ENCODE peak calls at places on chromosomes 12 and 14, in four cellular contexts. One of them, this sample, is unnamed.

GRCh38 chr12:34287986-34288962 is 266.0 kb downstream of the ALG10 start:
- DNase-seq in stimulated activated CD8-positive, alpha-beta memory T cell treated with anti-CD3 and anti-CD28 coated beads, Interleukin-12 subunit alpha, Interleukin-12 subunit beta, amount 100 ng/mL, for 1 hour: no peak
- DNase-seq in T-cell: no peak
- DNase-seq in nephron progenitor cell: no peak
- DNase-seq in this sample: no peak

GRCh38 chr12:113479578-113480335 is 8.1 kb upstream of the LHX5 start:
- DNase-seq in stimulated activated CD8-positive, alpha-beta memory T cell treated with anti-CD3 and anti-CD28 coated beads, Interleukin-12 subunit alpha, Interleukin-12 subunit beta, amount 100 ng/mL, for 1 hour: no peak
- DNase-seq in T-cell: peak; percentile 31
- DNase-seq in nephron progenitor cell: peak; percentile 98
- DNase-seq in this sample: peak; percentile 46

GRCh38 chr14:99182548-99183115 is 89.4 kb downstream of the BCL11B start:
- DNase-seq in stimulated activated CD8-positive, alpha-beta memory T cell treated with anti-CD3 and anti-CD28 coated beads, Interleukin-12 subunit alpha, Interleukin-12 subunit beta, amount 100 ng/mL, for 1 hour: no peak
- DNase-seq in T-cell: no peak
- DNase-seq in nephron progenitor cell: no peak
- DNase-seq in this sample: no peak

GRCh38 chr12:43805149-43805856 is 814 bp downstream of the TWF1 start:
- DNase-seq in stimulated activated CD8-positive, alpha-beta memory T cell treated with anti-CD3 and anti-CD28 coated beads, Interleukin-12 subunit alpha, Interleukin-12 subunit beta, amount 100 ng/mL, for 1 hour: no peak
- DNase-seq in T-cell: no peak
- DNase-seq in nephron progenitor cell: no peak
- DNase-seq in this sample: no peak

GRCh38 chr12:49671051-49671765 is 36.0 kb downstream of the FMNL3 start:
- DNase-seq in stimulated activated CD8-positive, alpha-beta memory T cell treated with anti-CD3 and anti-CD28 coated beads, Interleukin-12 subunit alpha, Interleukin-12 subunit beta, amount 100 ng/mL, for 1 hour: peak; percentile 32
- DNase-seq in T-cell: peak; percentile 62
- DNase-seq in nephron progenitor cell: no peak
- DNase-seq in this sample: no peak

GRCh38 chr12:105935106-105935505 is 203.6 kb downstream of the NUAK1 start:
- DNase-seq in stimulated activated CD8-positive, alpha-beta memory T cell treated with anti-CD3 and anti-CD28 coated beads, Interleukin-12 subunit alpha, Interleukin-12 subunit beta, amount 100 ng/mL, for 1 hour: no peak
- DNase-seq in T-cell: no peak
- DNase-seq in nephron progenitor cell: no peak
- DNase-seq in this sample: peak; percentile 41

GRCh38 chr12:109540526-109541411 is 32.5 kb downstream of the MMAB start:
- DNase-seq in stimulated activated CD8-positive, alpha-beta memory T cell treated with anti-CD3 and anti-CD28 coated beads, Interleukin-12 subunit alpha, Interleukin-12 subunit beta, amount 100 ng/mL, for 1 hour: no peak
- DNase-seq in T-cell: no peak
- DNase-seq in nephron progenitor cell: no peak
- DNase-seq in this sample: no peak

GRCh38 chr12:3222935-3223334 is 145.8 kb downstream of the TSPAN9 start:
- DNase-seq in stimulated activated CD8-positive, alpha-beta memory T cell treated with anti-CD3 and anti-CD28 coated beads, Interleukin-12 subunit alpha, Interleukin-12 subunit beta, amount 100 ng/mL, for 1 hour: no peak
- DNase-seq in T-cell: no peak
- DNase-seq in nephron progenitor cell: no peak
- DNase-seq in this sample: no peak

GRCh38 chr12:119998471-119999245 is 9.6 kb downstream of the BICDL1 start:
- DNase-seq in stimulated activated CD8-positive, alpha-beta memory T cell treated with anti-CD3 and anti-CD28 coated beads, Interleukin-12 subunit alpha, Interleukin-12 subunit beta, amount 100 ng/mL, for 1 hour: no peak
- DNase-seq in T-cell: no peak
- DNase-seq in nephron progenitor cell: no peak
- DNase-seq in this sample: no peak

GRCh38 chr12:12628013-12628412 is 16.3 kb downstream of the CREBL2 start:
- DNase-seq in stimulated activated CD8-positive, alpha-beta memory T cell treated with anti-CD3 and anti-CD28 coated beads, Interleukin-12 subunit alpha, Interleukin-12 subunit beta, amount 100 ng/mL, for 1 hour: no peak
- DNase-seq in T-cell: no peak
- DNase-seq in nephron progenitor cell: no peak
- DNase-seq in this sample: no peak

GRCh38 chr12:65695077-65695865 is 129.0 kb upstream of the HMGA2 start:
- DNase-seq in stimulated activated CD8-positive, alpha-beta memory T cell treated with anti-CD3 and anti-CD28 coated beads, Interleukin-12 subunit alpha, Interleukin-12 subunit beta, amount 100 ng/mL, for 1 hour: no peak
- DNase-seq in T-cell: no peak
- DNase-seq in nephron progenitor cell: no peak
- DNase-seq in this sample: peak; percentile 99

GRCh38 chr12:14777271-14777670 is 26.0 kb downstream of the WBP11 start:
- DNase-seq in stimulated activated CD8-positive, alpha-beta memory T cell treated with anti-CD3 and anti-CD28 coated beads, Interleukin-12 subunit alpha, Interleukin-12 subunit beta, amount 100 ng/mL, for 1 hour: no peak
- DNase-seq in T-cell: no peak
- DNase-seq in nephron progenitor cell: no peak
- DNase-seq in this sample: peak; percentile 42

GRCh38 chr12:118035194-118036041 is 18.9 kb downstream of the RFC5 start:
- DNase-seq in stimulated activated CD8-positive, alpha-beta memory T cell treated with anti-CD3 and anti-CD28 coated beads, Interleukin-12 subunit alpha, Interleukin-12 subunit beta, amount 100 ng/mL, for 1 hour: no peak
- DNase-seq in T-cell: no peak
- DNase-seq in nephron progenitor cell: no peak
- DNase-seq in this sample: peak; percentile 18

GRCh38 chr12:68868043-68868790 is 60.2 kb downstream of the MDM2 start:
- DNase-seq in stimulated activated CD8-positive, alpha-beta memory T cell treated with anti-CD3 and anti-CD28 coated beads, Interleukin-12 subunit alpha, Interleukin-12 subunit beta, amount 100 ng/mL, for 1 hour: no peak
- DNase-seq in T-cell: no peak
- DNase-seq in nephron progenitor cell: no peak
- DNase-seq in this sample: no peak

GRCh38 chr14:100158566-100159106 is 809 bp downstream of the DEGS2 start:
- DNase-seq in stimulated activated CD8-positive, alpha-beta memory T cell treated with anti-CD3 and anti-CD28 coated beads, Interleukin-12 subunit alpha, Interleukin-12 subunit beta, amount 100 ng/mL, for 1 hour: no peak
- DNase-seq in T-cell: no peak
- DNase-seq in nephron progenitor cell: no peak
- DNase-seq in this sample: no peak

GRCh38 chr12:112792306-112792705 is 758 bp downstream of the RPH3A start:
- DNase-seq in stimulated activated CD8-positive, alpha-beta memory T cell treated with anti-CD3 and anti-CD28 coated beads, Interleukin-12 subunit alpha, Interleukin-12 subunit beta, amount 100 ng/mL, for 1 hour: no peak
- DNase-seq in T-cell: no peak
- DNase-seq in nephron progenitor cell: no peak
- DNase-seq in this sample: no peak

GRCh38 chr12:42498549-42499247 is 90.8 kb downstream of the PRICKLE1 start:
- DNase-seq in stimulated activated CD8-positive, alpha-beta memory T cell treated with anti-CD3 and anti-CD28 coated beads, Interleukin-12 subunit alpha, Interleukin-12 subunit beta, amount 100 ng/mL, for 1 hour: no peak
- DNase-seq in T-cell: no peak
- DNase-seq in nephron progenitor cell: no peak
- DNase-seq in this sample: peak; percentile 28

GRCh38 chr14:67722293-67722692 is 20.6 kb downstream of the RDH12 start:
- DNase-seq in stimulated activated CD8-positive, alpha-beta memory T cell treated with anti-CD3 and anti-CD28 coated beads, Interleukin-12 subunit alpha, Interleukin-12 subunit beta, amount 100 ng/mL, for 1 hour: no peak
- DNase-seq in T-cell: no peak
- DNase-seq in nephron progenitor cell: peak; percentile 11
- DNase-seq in this sample: peak; percentile 78

GRCh38 chr14:92144708-92145107 is 22.9 kb downstream of the CPSF2 start:
- DNase-seq in stimulated activated CD8-positive, alpha-beta memory T cell treated with anti-CD3 and anti-CD28 coated beads, Interleukin-12 subunit alpha, Interleukin-12 subunit beta, amount 100 ng/mL, for 1 hour: no peak
- DNase-seq in T-cell: no peak
- DNase-seq in nephron progenitor cell: no peak
- DNase-seq in this sample: peak; percentile 27

GRCh38 chr12:61272441-61272840 is 987.8 kb upstream of the USP15 start:
- DNase-seq in stimulated activated CD8-positive, alpha-beta memory T cell treated with anti-CD3 and anti-CD28 coated beads, Interleukin-12 subunit alpha, Interleukin-12 subunit beta, amount 100 ng/mL, for 1 hour: no peak
- DNase-seq in T-cell: no peak
- DNase-seq in nephron progenitor cell: no peak
- DNase-seq in this sample: no peak

GRCh38 chr14:43116341-43116740 is 1390.7 kb downstream of the FSCB start:
- DNase-seq in stimulated activated CD8-positive, alpha-beta memory T cell treated with anti-CD3 and anti-CD28 coated beads, Interleukin-12 subunit alpha, Interleukin-12 subunit beta, amount 100 ng/mL, for 1 hour: no peak
- DNase-seq in T-cell: no peak
- DNase-seq in nephron progenitor cell: no peak
- DNase-seq in this sample: no peak

GRCh38 chr12:122336015-122336946 is 70.0 kb upstream of the VPS33A start:
- DNase-seq in stimulated activated CD8-positive, alpha-beta memory T cell treated with anti-CD3 and anti-CD28 coated beads, Interleukin-12 subunit alpha, Interleukin-12 subunit beta, amount 100 ng/mL, for 1 hour: peak; percentile 10
- DNase-seq in T-cell: peak; percentile 52
- DNase-seq in nephron progenitor cell: peak; percentile 28
- DNase-seq in this sample: peak; percentile 52

GRCh38 chr14:49989980-49990379 is 97.1 kb downstream of the ARF6 start:
- DNase-seq in stimulated activated CD8-positive, alpha-beta memory T cell treated with anti-CD3 and anti-CD28 coated beads, Interleukin-12 subunit alpha, Interleukin-12 subunit beta, amount 100 ng/mL, for 1 hour: no peak
- DNase-seq in T-cell: no peak
- DNase-seq in nephron progenitor cell: no peak
- DNase-seq in this sample: no peak